ENCODE peak calls at places on chromosome 2, in eight cellular contexts. P is lower lobe of right lung, H is pancreas, Y is endodermal cell, U is psoas muscle, S is OCI-LY7, F is colonic mucosa, V is vagina. Q is an unnamed sample. For H3K4me1, the result is how much of the 10 kb centered on the place peaks cover.

GRCh38 chr2:168060956-168061750 is 186.2 kb downstream of the STK39 start:
- DNase-seq in U (no peak), P (no peak), S (no peak), Y (no peak), H (no peak), V (no peak), F (no peak), Q (no peak)

GRCh38 chr2:105553538-105554196 is 154.8 kb upstream of the FHL2 start:
- DNase-seq in U (no peak), F (no peak), V (no peak), P (no peak), Y (peak), H (no peak), S (no peak), Q (no peak)

GRCh38 chr2:171923206-171923605 is 945 bp downstream of the HAT1 start:
- DNase-seq in S (peak), H (peak), V (no peak), U (no peak), Y (no peak), F (peak), P (no peak), Q (peak)

GRCh38 chr2:144510206-144510991 is 9.5 kb downstream of the ZEB2 start:
- DNase-seq in H (no peak), V (no peak), F (no peak), P (no peak), Y (peak), S (no peak), U (no peak), Q (no peak)

GRCh38 chr2:162487816-162488215 is 143.9 kb downstream of the GCA start:
- DNase-seq in Y (no peak), U (no peak), F (no peak), P (no peak), S (no peak), V (no peak), H (no peak), Q (no peak)

GRCh38 chr2:152646775-152647174 is 70.5 kb downstream of the PRPF40A start:
- DNase-seq in V (no peak), F (no peak), Y (no peak), P (no peak), H (no peak), U (no peak), S (no peak), Q (no peak)

GRCh38 chr2:205730701-205731271 is 48.5 kb downstream of the NRP2 start:
- DNase-seq in Y (no peak), H (no peak), S (no peak), V (no peak), F (no peak), P (no peak), U (no peak), Q (no peak)

GRCh38 chr2:199144546-199144945 is 313.2 kb downstream of the SATB2 start:
- DNase-seq in H (no peak), F (no peak), Y (no peak), V (no peak), P (no peak), U (no peak), S (no peak), Q (no peak)

GRCh38 chr2:47323822-47324171 is 79.2 kb upstream of the MSH2 start:
- DNase-seq in H (no peak), Y (no peak), U (no peak), V (no peak), P (peak), F (no peak), S (no peak), Q (no peak)

GRCh38 chr2:232781765-232782164 is 5.4 kb upstream of the KCNJ13 start:
- DNase-seq in H (no peak), U (no peak), S (no peak), F (no peak), Y (no peak), P (no peak), V (no peak), Q (no peak)

GRCh38 chr2:153222231-153223165 is 256.1 kb downstream of the RPRM start:
- DNase-seq in V (no peak), H (no peak), Y (peak), S (no peak), U (no peak), F (no peak), P (no peak), Q (no peak)

GRCh38 chr2:226802573-226802972 is 3.0 kb upstream of the IRS1 start:
- DNase-seq in H (peak), Y (no peak), P (no peak), V (no peak), U (no peak), S (peak), F (peak), Q (no peak)

GRCh38 chr2:207239222-207239674 is 73.5 kb upstream of the KLF7 start:
- DNase-seq in F (no peak), Y (no peak), V (peak), P (peak), S (no peak), H (peak), U (peak), Q (no peak)

GRCh38 chr2:55230551-55230950 is 1.5 kb downstream of the CLHC1 start:
- DNase-seq in H (no peak), U (no peak), S (no peak), V (no peak), F (no peak), P (no peak), Y (no peak), Q (no peak)

GRCh38 chr2:55233658-55233940 is 1.1 kb downstream of the RPS27A start:
- DNase-seq in P (no peak), F (no peak), Y (no peak), H (no peak), V (no peak), S (no peak), U (no peak), Q (no peak)

GRCh38 chr2:55231546-55232083 is 478 bp downstream of the CLHC1 start:
- DNase-seq in Y (no peak), V (no peak), U (no peak), F (no peak), S (no peak), H (no peak), P (no peak), Q (no peak)

GRCh38 chr2:55232863-55233657 is 572 bp downstream of the RPS27A start:
- DNase-seq in H (peak), P (peak), F (peak), V (no peak), Y (peak), S (peak), U (peak), Q (peak)

GRCh38 chr2:55232084-55232862 is at the start of the genes CLHC1 and RPS27A:
- DNase-seq in S (peak), U (peak), F (peak), V (peak), H (peak), Y (peak), P (peak), Q (peak)
- TF ChIP-seq CTCF in S (no peak), U (no peak), F (no peak), V (no peak), H (no peak), Y (no peak), P (no peak), Q (peak)

GRCh38 chr2:134190807-134191203 is 63.1 kb upstream of the MGAT5 start:
- DNase-seq in U (no peak), H (no peak), F (no peak), Y (no peak), V (no peak), P (no peak), S (no peak), Q (no peak)

GRCh38 chr2:134190062-134190806 is 63.6 kb upstream of the MGAT5 start:
- DNase-seq in U (no peak), S (no peak), V (no peak), Y (no peak), P (no peak), F (no peak), H (no peak), Q (no peak)

GRCh38 chr2:134193006-134193405 is 60.9 kb upstream of the MGAT5 start:
- DNase-seq in F (no peak), H (peak), V (no peak), Y (no peak), S (no peak), U (no peak), P (no peak), Q (peak)

GRCh38 chr2:134193774-134194173 is 60.1 kb upstream of the MGAT5 start:
- DNase-seq in Y (no peak), U (no peak), F (no peak), V (no peak), P (no peak), S (no peak), H (no peak), Q (peak)

DNA sequence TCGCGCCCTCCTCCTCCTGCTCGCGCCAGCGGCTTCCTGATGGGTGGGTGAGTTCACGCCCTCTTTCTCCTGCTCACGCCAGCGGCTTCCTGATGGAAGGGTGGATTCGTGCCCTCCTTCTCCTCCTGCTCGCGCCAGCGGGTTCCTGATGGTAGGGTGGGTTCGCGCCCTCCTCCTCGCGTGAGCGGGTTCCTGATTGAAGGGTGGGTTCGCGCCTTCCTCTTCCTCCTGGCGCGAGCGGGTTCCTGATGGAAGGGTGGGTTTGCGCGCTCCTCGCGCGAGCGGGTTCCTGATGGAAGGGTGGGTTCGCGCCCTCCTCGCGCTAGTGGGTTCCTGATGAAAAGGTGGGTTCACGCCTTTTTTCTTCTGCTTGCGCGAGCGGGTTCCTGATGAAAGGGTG is 62.0 kb upstream of the MGAT5 start:
- DNase-seq in F (no peak), S (no peak), Y (no peak), V (no peak), H (no peak), P (no peak), U (no peak), Q (no peak)
- H3K4me1 ChIP-seq in F (under half), S (under half), Y (under half), V (under half), H (under half), P (under half), U (under half), Q (under half)

GRCh38 chr2:239689985-239690384 is 289.2 kb upstream of the HDAC4 start:
- DNase-seq in V (peak), S (no peak), H (no peak), U (no peak), F (peak), P (peak), Y (peak), Q (peak)
- H3K4me3 ChIP-seq in V (no peak), S (no peak), H (no peak), U (no peak), F (no peak), P (no peak), Y (no peak), Q (no peak)

GRCh38 chr2:161306919-161307318 is 1.3 kb upstream of the PSMD14 start:
- DNase-seq in U (no peak), S (no peak), H (no peak), Y (peak), V (no peak), P (no peak), F (no peak), Q (no peak)
- TF ChIP-seq CTCF in U (no peak), S (peak), H (no peak), Y (peak), V (no peak), P (no peak), F (no peak), Q (no peak)

Q was measured in adrenal gland.